ENCODE peak calls at places on chromosomes 4 and X, in seven cellular contexts. U, L, J, Z, M, Q and E are unnamed samples.

GRCh38 chr4:132101526-132101925 is 1047.6 kb upstream of the PCDH10 start:
- DNase-seq in Z (no peak), M (no peak), Q (no peak), L (no peak), J (peak), U (no peak), E (peak)

GRCh38 chr4:19739101-19739651 is 512.5 kb upstream of the SLIT2 start:
- DNase-seq in U (no peak), Q (no peak), Z (no peak), M (no peak), L (peak), J (peak), E (peak)

GRCh38 chr4:89922881-89923280 is 28.2 kb downstream of the MMRN1 start:
- DNase-seq in J (no peak), M (no peak), U (no peak), Q (no peak), Z (no peak), L (no peak), E (no peak)

GRCh38 chr4:61995717-61996337 is 795.7 kb downstream of the ADGRL3 start:
- DNase-seq in Z (no peak), J (no peak), Q (no peak), M (no peak), U (no peak), L (no peak), E (no peak)

GRCh38 chrX:72306851-72307645 is 1.3 kb upstream of the CITED1 start:
- DNase-seq in Q (peak), Z (peak), L (peak), M (peak), U (peak), J (peak), E (peak)

GRCh38 chrX:49171752-49172279 is at the start of gene PLP2:
- DNase-seq in M (peak), Z (peak), Q (peak), J (peak), L (peak), U (no peak), E (no peak)

GRCh38 chr4:88341227-88342192 is 37.1 kb upstream of the HERC6 start:
- DNase-seq in Z (peak), U (no peak), J (peak), M (peak), Q (no peak), L (peak), E (peak)

GRCh38 chrX:1533083-1533482 is 3.9 kb downstream of the P2RY8 start:
- DNase-seq in U (no peak), J (no peak), Z (no peak), M (no peak), Q (no peak), L (no peak), E (no peak)

GRCh38 chrX:133307637-133308485 is 89.7 kb upstream of the TFDP3 start:
- DNase-seq in Q (no peak), M (no peak), U (no peak), L (no peak), J (no peak), Z (no peak), E (no peak)

GRCh38 chrX:68846536-68846935 is 17.7 kb downstream of the EFNB1 start:
- DNase-seq in Z (no peak), M (no peak), U (no peak), Q (no peak), J (no peak), L (no peak), E (no peak)

GRCh38 chr4:82381235-82381634 is 7.4 kb upstream of the HNRNPD start:
- DNase-seq in L (no peak), M (no peak), Z (no peak), Q (no peak), J (no peak), U (no peak), E (no peak)

GRCh38 chr4:143701365-143701764 is 890 bp upstream of the FREM3 start:
- DNase-seq in L (no peak), Q (no peak), M (no peak), Z (peak), U (no peak), J (no peak), E (no peak)

GRCh38 chr4:185165605-185166063 is 22.6 kb downstream of the SLC25A4 start:
- DNase-seq in J (peak), Z (no peak), M (no peak), Q (no peak), U (no peak), L (peak), E (peak)

DNA sequence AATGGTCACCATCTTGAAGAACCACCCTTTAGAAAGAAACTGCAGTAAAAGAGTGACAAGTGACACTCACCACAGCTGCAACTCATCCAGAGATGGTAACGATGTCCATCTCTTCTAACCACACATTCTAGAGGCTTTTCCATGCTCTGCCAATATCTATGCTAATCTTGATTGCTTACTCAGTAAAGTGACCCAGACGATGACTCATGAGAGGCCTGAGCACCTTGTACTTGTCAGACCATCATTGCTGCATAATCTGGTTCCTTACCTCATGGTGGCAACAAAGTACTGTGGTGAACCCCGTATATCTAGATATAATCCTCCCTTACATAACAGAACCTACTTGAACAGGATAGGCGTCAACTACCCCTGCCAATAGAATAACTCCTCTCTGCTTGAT is 75.6 kb downstream of the CCNG2 start:
- DNase-seq in U (no peak), Z (no peak), Q (no peak), M (no peak), J (peak), L (no peak), E (no peak)
- TF ChIP-seq CTCF in U (no peak), Z (no peak), Q (no peak), M (no peak), J (no peak), L (no peak), E (no peak)

GRCh38 chr4:73902038-73902637 is 32.9 kb downstream of the CXCL1 start:
- DNase-seq in M (no peak), U (no peak), J (peak), Z (no peak), L (no peak), Q (no peak), E (no peak)
- TF ChIP-seq CTCF in M (no peak), U (no peak), J (no peak), Z (no peak), L (no peak), Q (no peak), E (no peak)

GRCh38 chrX:346034-346813 is 27.6 kb upstream of the GTPBP6 start:
- DNase-seq in J (no peak), Q (no peak), Z (no peak), M (no peak), U (no peak), L (no peak), E (no peak)
- TF ChIP-seq CTCF in J (no peak), Q (no peak), Z (no peak), M (no peak), U (no peak), L (no peak), E (no peak)

DNA sequence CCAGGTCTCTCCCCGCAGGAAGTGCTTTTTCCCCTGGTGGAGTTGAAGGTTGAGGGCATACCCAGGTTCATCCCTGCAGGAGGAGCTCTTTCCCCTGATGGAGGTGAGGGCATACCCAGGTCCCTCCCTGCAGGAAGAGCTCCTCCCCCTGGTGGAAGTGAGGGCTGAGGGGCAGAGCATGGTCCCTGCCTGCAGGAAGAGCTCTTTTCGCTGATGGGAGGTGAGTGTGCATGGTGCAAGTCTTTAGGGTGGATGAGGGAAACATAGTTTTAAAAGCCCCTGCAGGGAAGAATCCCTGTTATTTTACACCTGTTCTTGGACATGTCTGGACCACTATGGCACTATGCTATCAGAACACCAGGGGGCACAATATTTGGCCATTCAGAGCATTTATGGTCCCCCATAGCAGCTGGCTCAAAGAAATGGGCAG is 43.7 kb upstream of the PUDP start:
- DNase-seq in J (no peak), U (no peak), Q (no peak), M (no peak), L (peak), Z (no peak), E (no peak)
- TF ChIP-seq CTCF in J (peak), U (no peak), Q (no peak), M (no peak), L (peak), Z (no peak), E (no peak)

GRCh38 chrX:115565888-115566287 is 4.9 kb downstream of the PLS3 start:
- DNase-seq in J (no peak), U (no peak), L (no peak), Q (no peak), Z (no peak), M (no peak), E (no peak)

GRCh38 chrX:115562492-115562872 is 1.5 kb downstream of the PLS3 start:
- DNase-seq in M (no peak), L (peak), Q (no peak), Z (no peak), U (no peak), J (peak), E (no peak)

GRCh38 chrX:115561605-115562491 is 874 bp downstream of the PLS3 start:
- DNase-seq in Z (peak), J (no peak), U (peak), L (peak), M (peak), Q (peak), E (no peak)

GRCh38 chrX:115564243-115564642 is 3.3 kb downstream of the PLS3 start:
- DNase-seq in L (no peak), Q (no peak), Z (no peak), J (peak), U (no peak), M (no peak), E (no peak)

GRCh38 chrX:115563633-115564182 is 2.7 kb downstream of the PLS3 start:
- DNase-seq in U (no peak), L (no peak), J (no peak), Z (no peak), M (no peak), Q (no peak), E (no peak)
- TF ChIP-seq CTCF in U (no peak), L (no peak), J (no peak), Z (no peak), M (no peak), Q (no peak), E (no peak)